ENCODE peak calls at places on chromosomes 5 and 9, in four cellular contexts. L is posterior vena cava, C is NCI-H1048, I is cardiac muscle cell. W is an unnamed sample.

GRCh38 chr5:94849324-94849723 is 230.9 kb downstream of the SLF1 start:
- DNase-seq in L (no peak), C (no peak), I (no peak), W (no peak)

GRCh38 chr5:122077451-122078115 is 476 bp downstream of the LOX start:
- DNase-seq in L (peak), C (no peak), I (peak), W (peak)

GRCh38 chr9:18438300-18438925 is 35.5 kb upstream of the ADAMTSL1 start:
- DNase-seq in L (peak), C (no peak), I (peak), W (no peak)

GRCh38 chr9:73148447-73148937 is 3.2 kb upstream of the ANXA1 start:
- DNase-seq in L (no peak), C (no peak), I (no peak), W (no peak)

GRCh38 chr5:168653611-168654010 is 74.4 kb upstream of the PANK3 start:
- DNase-seq in L (no peak), C (no peak), I (no peak), W (no peak)

GRCh38 chr5:133006653-133007052 is 19.7 kb downstream of the ZCCHC10 start:
- DNase-seq in L (no peak), C (no peak), I (no peak), W (peak)

GRCh38 chr5:63401434-63402046 is 560.7 kb downstream of the HTR1A start:
- DNase-seq in L (no peak), C (no peak), I (peak), W (peak)

GRCh38 chr5:124825250-124825982 is 79.0 kb upstream of the ZNF608 start:
- DNase-seq in L (no peak), C (no peak), I (no peak), W (no peak)

GRCh38 chr9:37034938-37035471 is 937 bp upstream of the PAX5 start:
- DNase-seq in L (no peak), C (no peak), I (no peak), W (no peak)

GRCh38 chr5:94288937-94289336 is 329.5 kb downstream of the KIAA0825 start:
- DNase-seq in L (no peak), C (no peak), I (no peak), W (no peak)

GRCh38 chr5:157267766-157268480 is 2.0 kb downstream of the CYFIP2 start:
- DNase-seq in L (no peak), C (no peak), I (no peak), W (no peak)

GRCh38 chr9:135501261-135502167 is 1.0 kb downstream of the MRPS2 start:
- DNase-seq in L (peak), C (no peak), I (no peak), W (no peak)

GRCh38 chr9:133948571-133949485 is 43.3 kb downstream of the VAV2 start:
- DNase-seq in L (no peak), C (no peak), I (no peak), W (no peak)

GRCh38 chr5:76082790-76083554 is at the start of gene SV2C:
- DNase-seq in L (peak), C (no peak), I (peak), W (peak)

GRCh38 chr5:62572918-62573514 is 5.6 kb upstream of the LRRC70 start:
- DNase-seq in L (no peak), C (no peak), I (no peak), W (no peak)

GRCh38 chr5:160655717-160656116 is 196.3 kb downstream of the ATP10B start:
- DNase-seq in L (no peak), C (no peak), I (no peak), W (no peak)

GRCh38 chr5:89396262-89396975 is 513.4 kb upstream of the MEF2C start:
- DNase-seq in L (no peak), C (no peak), I (no peak), W (no peak)

GRCh38 chr9:34590376-34591090 is 1.0 kb upstream of the CNTFR start:
- DNase-seq in L (no peak), C (no peak), I (no peak), W (no peak)

GRCh38 chr9:117046666-117047327 is 359.7 kb downstream of the TRIM32 start:
- DNase-seq in L (no peak), C (no peak), I (no peak), W (peak)

GRCh38 chr5:169795311-169795710 is 158.2 kb downstream of the DOCK2 start:
- DNase-seq in L (no peak), C (no peak), I (no peak), W (no peak)

GRCh38 chr5:177427919-177428573 is 1.6 kb downstream of the GRK6 start:
- DNase-seq in L (peak), C (no peak), I (no peak), W (no peak)

GRCh38 chr5:139788294-139788875 is 7.2 kb upstream of the PSD2 start:
- DNase-seq in L (peak), C (no peak), I (no peak), W (no peak)

GRCh38 chr9:72210522-72210921 is 61.3 kb downstream of the GDA start:
- DNase-seq in L (no peak), C (no peak), I (no peak), W (no peak)

GRCh38 chr5:55850839-55851674 is at the start of gene IL31RA:
- DNase-seq in L (no peak), C (no peak), I (no peak), W (peak)

GRCh38 chr9:114718801-114719221 is 36.8 kb upstream of the TEX48 start:
- DNase-seq in L (no peak), C (no peak), I (no peak), W (no peak)

GRCh38 chr5:172860520-172861443 is 26.7 kb downstream of the ERGIC1 start:
- DNase-seq in L (peak), C (no peak), I (no peak), W (no peak)

GRCh38 chr5:156826150-156826549 is 23.9 kb upstream of the PPP1R2B start:
- DNase-seq in L (no peak), C (no peak), I (no peak), W (no peak)

GRCh38 chr9:137314561-137315560 is 12.8 kb upstream of the NRARP start:
- DNase-seq in L (peak), C (no peak), I (no peak), W (no peak)

GRCh38 chr5:117812866-117813265 is 1175.5 kb downstream of the DTWD2 start:
- DNase-seq in L (no peak), C (no peak), I (no peak), W (no peak)

GRCh38 chr5:31161772-31162171 is 31.7 kb upstream of the CDH6 start:
- DNase-seq in L (no peak), C (no peak), I (no peak), W (peak)

GRCh38 chr5:6574537-6574936 is 58.3 kb downstream of the NSUN2 start:
- DNase-seq in L (no peak), C (no peak), I (no peak), W (no peak)

GRCh38 chr9:124551472-124552339 is 44.5 kb upstream of the NR5A1 start:
- DNase-seq in L (no peak), C (no peak), I (peak), W (peak)

GRCh38 chr9:134666208-134666607 is 24.6 kb downstream of the COL5A1 start:
- DNase-seq in L (no peak), C (no peak), I (no peak), W (no peak)

GRCh38 chr9:100473271-100474081 is 527 bp downstream of the TMEFF1 start:
- DNase-seq in L (peak), C (no peak), I (peak), W (no peak)

GRCh38 chr5:40521925-40522324 is 157.8 kb upstream of the PTGER4 start:
- DNase-seq in L (no peak), C (no peak), I (no peak), W (no peak)

GRCh38 chr5:99605904-99606303 is 677.1 kb upstream of the CHD1 start:
- DNase-seq in L (no peak), C (no peak), I (no peak), W (no peak)

GRCh38 chr5:38307845-38308244 is 49.5 kb downstream of the EGFLAM start:
- DNase-seq in L (no peak), C (no peak), I (no peak), W (no peak)

GRCh38 chr9:105401651-105402050 is 46.2 kb upstream of the FSD1L start:
- DNase-seq in L (no peak), C (no peak), I (peak), W (no peak)

GRCh38 chr5:59592101-59592500 is 301.4 kb downstream of the PDE4D start:
- DNase-seq in L (no peak), C (no peak), I (peak), W (no peak)

W was measured in kidney glomerular epithelial cell.